ENCODE peak calls at places on chromosomes 3 and 15, in six cellular contexts. K is naive thymus-derived CD4-positive, alpha-beta T cell; J is upper lobe of right lung; S is ovary; Z is prostate gland; B is SJSA1. L is an unnamed sample. For H3K4me1 and H3K27me3, the result is how much of the 10 kb centered on the place peaks cover.

GRCh38 chr3:58305882-58306661 is at the start of the genes HTD2 and RPP14:
- DNase-seq in K (peak), J (peak), S (peak), Z (peak), B (peak), L (peak)

GRCh38 chr15:87213646-87214045 is 1042.9 kb downstream of the NTRK3 start:
- DNase-seq in K (no peak), J (no peak), S (no peak), Z (no peak), B (no peak), L (no peak)

GRCh38 chr3:5217824-5218595 is 30.5 kb downstream of the EDEM1 start:
- DNase-seq in K (no peak), J (no peak), S (peak), Z (no peak), B (no peak), L (no peak)

GRCh38 chr15:88376574-88377174 is 90.5 kb downstream of the MRPL46 start:
- DNase-seq in K (no peak), J (no peak), S (no peak), Z (no peak), B (no peak), L (no peak)

GRCh38 chr3:119481079-119481478 is 12.3 kb downstream of the POGLUT1 start:
- DNase-seq in K (no peak), J (no peak), S (no peak), Z (no peak), B (no peak), L (no peak)

GRCh38 chr3:140180603-140181002 is 245.6 kb downstream of the CLSTN2 start:
- DNase-seq in K (no peak), J (no peak), S (no peak), Z (no peak), B (no peak), L (no peak)

GRCh38 chr3:179463299-179463698 is 12.0 kb upstream of the GNB4 start:
- DNase-seq in K (no peak), J (no peak), S (no peak), Z (no peak), B (no peak), L (no peak)

GRCh38 chr3:197372076-197372661 is 73.8 kb upstream of the DLG1 start:
- DNase-seq in K (no peak), J (no peak), S (no peak), Z (peak), B (peak), L (no peak)

GRCh38 chr3:125137432-125138033 is 75.0 kb downstream of the SLC12A8 start:
- DNase-seq in K (no peak), J (no peak), S (no peak), Z (no peak), B (peak), L (no peak)

GRCh38 chr15:92880796-92881569 is 19.1 kb upstream of the CHD2 start:
- DNase-seq in K (no peak), J (no peak), S (no peak), Z (peak), B (peak), L (no peak)

GRCh38 chr3:132987396-132987795 is 50.8 kb upstream of the TMEM108 start:
- DNase-seq in K (no peak), J (no peak), S (no peak), Z (no peak), B (no peak), L (no peak)

GRCh38 chr3:32398531-32398930 is 6.9 kb downstream of the CMTM7 start:
- DNase-seq in K (no peak), J (peak), S (no peak), Z (no peak), B (no peak), L (no peak)

GRCh38 chr15:41914406-41914805 is 20.6 kb upstream of the SPTBN5 start:
- DNase-seq in K (no peak), J (peak), S (no peak), Z (no peak), B (no peak), L (no peak)

GRCh38 chr15:41918506-41919126 is 24.8 kb upstream of the SPTBN5 start:
- DNase-seq in K (no peak), J (peak), S (no peak), Z (no peak), B (no peak), L (no peak)

GRCh38 chr15:41913251-41913650 is 19.4 kb upstream of the SPTBN5 start:
- DNase-seq in K (no peak), J (no peak), S (no peak), Z (no peak), B (no peak), L (no peak)

GRCh38 chr15:41917767-41918430 is 24.0 kb upstream of the SPTBN5 start:
- DNase-seq in K (no peak), J (peak), S (no peak), Z (no peak), B (peak), L (peak)

DNA sequence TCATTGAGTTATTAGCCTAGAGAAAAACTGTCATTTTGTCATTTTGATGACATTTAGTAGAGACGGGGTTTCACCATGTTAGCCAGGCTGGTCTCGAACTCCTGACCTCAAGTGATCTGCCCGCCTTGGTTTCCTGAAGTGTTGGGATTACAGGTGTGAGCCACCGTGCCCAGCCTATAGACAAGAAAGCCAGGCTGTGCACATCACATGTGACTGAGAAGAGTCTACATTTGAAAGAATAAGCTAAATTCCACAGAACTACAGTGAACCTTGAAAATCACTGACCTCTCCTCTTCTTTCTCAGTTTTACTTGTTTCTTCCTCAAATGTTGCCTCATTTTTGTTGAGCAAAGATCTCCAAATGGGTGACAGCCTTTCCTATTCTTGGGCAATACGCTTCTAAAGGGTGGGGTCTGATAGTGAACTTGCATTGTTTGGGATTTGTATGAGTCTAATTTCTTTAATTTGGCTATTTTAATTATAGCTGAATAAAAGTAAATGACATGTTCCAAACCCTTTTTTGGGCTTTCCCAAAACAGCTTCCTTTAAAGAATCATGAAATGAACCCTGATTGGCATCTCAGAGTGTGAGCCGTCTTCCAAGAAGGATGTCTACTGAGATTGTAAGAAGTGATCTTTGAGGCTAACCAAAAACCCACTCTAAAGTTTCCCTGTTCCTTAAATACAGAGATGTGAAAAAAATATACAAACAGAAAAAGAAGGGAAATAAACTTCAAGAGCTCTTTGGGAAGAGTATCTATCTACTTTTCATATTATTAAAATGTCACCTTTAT is 21.5 kb upstream of the SPTBN5 start:
- DNase-seq in K (no peak), J (peak), S (no peak), Z (no peak), B (no peak), L (no peak)
- H3K4me1 ChIP-seq in K (under half), J (under half), S (under half), Z (under half), B (under half), L (under half)

GRCh38 chr15:63764124-63764827 is 69.5 kb downstream of the HERC1 start:
- DNase-seq in K (no peak), J (no peak), S (no peak), Z (no peak), B (no peak), L (no peak)

GRCh38 chr15:63763476-63764123 is 70.1 kb downstream of the HERC1 start:
- DNase-seq in K (no peak), J (no peak), S (no peak), Z (no peak), B (peak), L (no peak)

GRCh38 chr15:63764912-63765311 is 68.8 kb downstream of the HERC1 start:
- DNase-seq in K (no peak), J (no peak), S (no peak), Z (no peak), B (no peak), L (no peak)

GRCh38 chr15:63759752-63760151 is 74.0 kb downstream of the HERC1 start:
- DNase-seq in K (no peak), J (no peak), S (no peak), Z (no peak), B (no peak), L (no peak)

DNA sequence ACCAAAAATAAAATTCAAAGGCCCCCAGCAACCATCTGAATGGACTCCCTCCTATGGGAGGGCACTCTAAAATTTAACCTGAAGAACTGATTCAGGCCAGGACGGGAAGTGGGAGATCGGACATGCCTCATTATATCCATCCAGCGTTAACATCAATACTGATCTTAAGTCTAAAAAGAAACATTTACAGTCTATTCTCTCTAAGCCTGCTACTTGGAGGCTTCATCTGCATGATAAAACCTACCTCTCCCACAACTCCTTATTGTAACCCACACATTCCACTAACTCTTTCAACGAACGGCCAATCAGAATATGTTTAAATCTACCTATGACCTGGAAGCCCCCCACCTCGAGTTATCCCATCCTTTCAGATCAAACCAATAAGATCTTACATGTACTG is 68.4 kb downstream of the HERC1 start:
- DNase-seq in K (no peak), J (no peak), S (no peak), Z (no peak), B (no peak), L (no peak)
- H3K4me3 ChIP-seq in K (no peak), J (no peak), S (no peak), Z (no peak), B (no peak), L (no peak)

GRCh38 chr15:55588070-55588817 is at the start of gene PYGO1:
- DNase-seq in K (no peak), J (peak), S (peak), Z (peak), B (peak), L (peak)
- H3K27me3 ChIP-seq in K (under half), J (under half), S (under half), Z (under half), B (under half), L (under half)

DNA sequence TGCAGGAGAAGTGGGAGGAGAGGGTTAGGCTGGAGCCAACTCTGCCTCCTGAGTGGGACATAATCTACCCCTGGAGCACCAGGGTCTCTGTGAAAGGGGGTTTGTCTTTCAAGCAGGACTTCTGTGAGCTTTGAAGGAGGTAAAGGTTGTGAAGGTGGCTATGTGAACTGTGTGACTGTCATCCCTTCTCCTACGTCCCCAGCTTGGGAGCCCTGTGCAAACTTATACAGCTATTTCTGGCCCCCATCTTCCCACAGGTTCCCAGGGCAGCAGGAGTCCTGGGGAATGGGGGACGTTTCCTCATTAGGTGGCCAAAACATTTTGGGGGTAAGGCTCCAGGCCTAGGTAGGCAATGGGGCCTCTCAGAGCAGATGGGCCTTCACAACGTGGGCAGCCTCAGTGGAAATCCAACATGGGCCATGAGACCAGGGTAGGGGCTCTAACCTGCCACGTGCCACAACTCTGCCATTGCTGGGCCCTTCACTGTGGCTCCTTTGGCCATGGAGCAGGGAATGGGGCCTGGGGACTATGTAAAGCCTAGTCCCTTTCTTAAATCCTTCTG is 3.5 kb downstream of the VIPR1 start:
- DNase-seq in K (no peak), J (peak), S (no peak), Z (no peak), B (no peak), L (no peak)
- H3K4me1 ChIP-seq in K (half or more), J (under half), S (under half), Z (under half), B (under half), L (under half)

GRCh38 chr3:128075516-128076464 is 23.6 kb downstream of the SEC61A1 start:
- DNase-seq in K (peak), J (peak), S (peak), Z (peak), B (no peak), L (peak)

GRCh38 chr3:128074851-128075515 is 22.7 kb downstream of the SEC61A1 start:
- DNase-seq in K (no peak), J (no peak), S (no peak), Z (no peak), B (no peak), L (no peak)

GRCh38 chr3:128078875-128079274 is 26.6 kb downstream of the SEC61A1 start:
- DNase-seq in K (no peak), J (peak), S (no peak), Z (no peak), B (no peak), L (no peak)

GRCh38 chr3:128076465-128076782 is 24.2 kb downstream of the SEC61A1 start:
- DNase-seq in K (no peak), J (peak), S (no peak), Z (no peak), B (no peak), L (no peak)

GRCh38 chr3:128076783-128077624 is 24.8 kb downstream of the SEC61A1 start:
- DNase-seq in K (peak), J (peak), S (no peak), Z (no peak), B (no peak), L (no peak)
- H3K4me3 ChIP-seq in K (peak), J (peak), S (peak), Z (peak), B (no peak), L (peak)

GRCh38 chr15:94749848-94750617 is 518.7 kb downstream of the MCTP2 start:
- DNase-seq in K (no peak), J (no peak), S (no peak), Z (no peak), B (no peak), L (no peak)
- H3K27me3 ChIP-seq in K (under half), J (under half), S (under half), Z (under half), B (under half), L (under half)